ENCODE peak calls at places on chromosomes 7 and 10, in six cellular contexts. One of them, this sample, is unnamed.

GRCh38 chr7:157900011-157900410 is 563.2 kb downstream of the DNAJB6 start:
- DNase-seq in tibial artery: no peak
- DNase-seq in glutamatergic neuron: no peak
- DNase-seq in kidney: no peak
- DNase-seq in WTC11: no peak
- DNase-seq in left ventricle myocardium inferior: no peak
- DNase-seq in this sample: no peak

GRCh38 chr10:112435013-112435619 is 11.6 kb downstream of the ZDHHC6 start:
- DNase-seq in tibial artery: no peak
- DNase-seq in glutamatergic neuron: no peak
- DNase-seq in kidney: no peak
- DNase-seq in WTC11: no peak
- DNase-seq in left ventricle myocardium inferior: no peak
- DNase-seq in this sample: no peak

GRCh38 chr10:58348571-58349033 is 13.8 kb downstream of the UBE2D1 start:
- DNase-seq in tibial artery: no peak
- DNase-seq in glutamatergic neuron: no peak
- DNase-seq in kidney: no peak
- DNase-seq in WTC11: no peak
- DNase-seq in left ventricle myocardium inferior: no peak
- DNase-seq in this sample: no peak

GRCh38 chr10:2019803-2020202 is 282.5 kb upstream of the ADARB2 start:
- DNase-seq in tibial artery: no peak
- DNase-seq in glutamatergic neuron: no peak
- DNase-seq in kidney: no peak
- DNase-seq in WTC11: no peak
- DNase-seq in left ventricle myocardium inferior: no peak
- DNase-seq in this sample: no peak

GRCh38 chr10:111083222-111084095 is 6.6 kb downstream of the ADRA2A start:
- DNase-seq in tibial artery: no peak
- DNase-seq in glutamatergic neuron: no peak
- DNase-seq in kidney: no peak
- DNase-seq in WTC11: no peak
- DNase-seq in left ventricle myocardium inferior: no peak
- DNase-seq in this sample: no peak

GRCh38 chr10:36266923-36267322 is 624.8 kb upstream of the FZD8 start:
- DNase-seq in tibial artery: no peak
- DNase-seq in glutamatergic neuron: no peak
- DNase-seq in kidney: no peak
- DNase-seq in WTC11: no peak
- DNase-seq in left ventricle myocardium inferior: no peak
- DNase-seq in this sample: no peak

GRCh38 chr7:72099784-72100183 is 312.4 kb downstream of the CALN1 start:
- DNase-seq in tibial artery: no peak
- DNase-seq in glutamatergic neuron: no peak
- DNase-seq in kidney: no peak
- DNase-seq in WTC11: no peak
- DNase-seq in left ventricle myocardium inferior: no peak
- DNase-seq in this sample: no peak

GRCh38 chr7:8893761-8894160 is 460.4 kb downstream of the NXPH1 start:
- DNase-seq in tibial artery: no peak
- DNase-seq in glutamatergic neuron: no peak
- DNase-seq in kidney: no peak
- DNase-seq in WTC11: no peak
- DNase-seq in left ventricle myocardium inferior: no peak
- DNase-seq in this sample: no peak

GRCh38 chr10:109894516-109894915 is 28.8 kb downstream of the XPNPEP1 start:
- DNase-seq in tibial artery: peak; percentile 90
- DNase-seq in glutamatergic neuron: no peak
- DNase-seq in kidney: no peak
- DNase-seq in WTC11: no peak
- DNase-seq in left ventricle myocardium inferior: peak; percentile 83
- DNase-seq in this sample: no peak

GRCh38 chr7:120740348-120740747 is 117.6 kb downstream of the TSPAN12 start:
- DNase-seq in tibial artery: no peak
- DNase-seq in glutamatergic neuron: no peak
- DNase-seq in kidney: no peak
- DNase-seq in WTC11: no peak
- DNase-seq in left ventricle myocardium inferior: no peak
- DNase-seq in this sample: no peak

GRCh38 chr10:12397147-12397896 is 48.0 kb downstream of the CAMK1D start:
- DNase-seq in tibial artery: no peak
- DNase-seq in glutamatergic neuron: no peak
- DNase-seq in kidney: no peak
- DNase-seq in WTC11: no peak
- DNase-seq in left ventricle myocardium inferior: no peak
- DNase-seq in this sample: no peak

GRCh38 chr7:90119178-90119971 is 34.9 kb upstream of the STEAP1 start:
- DNase-seq in tibial artery: no peak
- DNase-seq in glutamatergic neuron: peak; percentile 59
- DNase-seq in kidney: peak; percentile 81
- DNase-seq in WTC11: peak; percentile 38
- DNase-seq in left ventricle myocardium inferior: peak; percentile 61
- DNase-seq in this sample: no peak

GRCh38 chr7:155893664-155894063 is 81.4 kb upstream of the SHH start:
- DNase-seq in tibial artery: no peak
- DNase-seq in glutamatergic neuron: no peak
- DNase-seq in kidney: no peak
- DNase-seq in WTC11: no peak
- DNase-seq in left ventricle myocardium inferior: no peak
- DNase-seq in this sample: no peak

GRCh38 chr10:101961591-101962498 is 94.1 kb downstream of the ARMH3 start:
- DNase-seq in tibial artery: peak; percentile 51
- DNase-seq in glutamatergic neuron: no peak
- DNase-seq in kidney: no peak
- DNase-seq in WTC11: no peak
- DNase-seq in left ventricle myocardium inferior: peak; percentile 33
- DNase-seq in this sample: no peak

GRCh38 chr10:112728118-112728963 is 221.7 kb upstream of the TCF7L2 start:
- DNase-seq in tibial artery: no peak
- DNase-seq in glutamatergic neuron: no peak
- DNase-seq in kidney: no peak
- DNase-seq in WTC11: no peak
- DNase-seq in left ventricle myocardium inferior: no peak
- DNase-seq in this sample: no peak

GRCh38 chr10:88848499-88848898 is 3.1 kb downstream of the ANKRD22 start:
- DNase-seq in tibial artery: no peak
- DNase-seq in glutamatergic neuron: no peak
- DNase-seq in kidney: no peak
- DNase-seq in WTC11: no peak
- DNase-seq in left ventricle myocardium inferior: no peak
- DNase-seq in this sample: no peak

GRCh38 chr10:85961479-85962067 is 405.0 kb downstream of the GRID1 start:
- DNase-seq in tibial artery: no peak
- DNase-seq in glutamatergic neuron: no peak
- DNase-seq in kidney: no peak
- DNase-seq in WTC11: no peak
- DNase-seq in left ventricle myocardium inferior: no peak
- DNase-seq in this sample: no peak

GRCh38 chr10:92901819-92902234 is 53.5 kb downstream of the EXOC6 start:
- DNase-seq in tibial artery: no peak
- DNase-seq in glutamatergic neuron: no peak
- DNase-seq in kidney: no peak
- DNase-seq in WTC11: no peak
- DNase-seq in left ventricle myocardium inferior: no peak
- DNase-seq in this sample: no peak

GRCh38 chr10:118045842-118046490 is 775 bp downstream of the RAB11FIP2 start:
- DNase-seq in tibial artery: peak; percentile 73
- DNase-seq in glutamatergic neuron: no peak
- DNase-seq in kidney: peak; percentile 85
- DNase-seq in WTC11: peak; percentile 54
- DNase-seq in left ventricle myocardium inferior: no peak
- DNase-seq in this sample: peak; percentile 34

GRCh38 chr7:82624337-82624736 is 180.8 kb upstream of the CACNA2D1 start:
- DNase-seq in tibial artery: no peak
- DNase-seq in glutamatergic neuron: no peak
- DNase-seq in kidney: no peak
- DNase-seq in WTC11: no peak
- DNase-seq in left ventricle myocardium inferior: no peak
- DNase-seq in this sample: no peak

GRCh38 chr10:69961864-69962745 is 90.5 kb upstream of the MACROH2A2 start:
- DNase-seq in tibial artery: no peak
- DNase-seq in glutamatergic neuron: no peak
- DNase-seq in kidney: no peak
- DNase-seq in WTC11: no peak
- DNase-seq in left ventricle myocardium inferior: no peak
- DNase-seq in this sample: no peak

GRCh38 chr7:75879771-75880184 is 944 bp downstream of the RHBDD2 start:
- DNase-seq in tibial artery: no peak
- DNase-seq in glutamatergic neuron: no peak
- DNase-seq in kidney: no peak
- DNase-seq in WTC11: no peak
- DNase-seq in left ventricle myocardium inferior: no peak
- DNase-seq in this sample: no peak

GRCh38 chr7:30914611-30915601 is 3.3 kb downstream of the AQP1 start:
- DNase-seq in tibial artery: peak; percentile 77
- DNase-seq in glutamatergic neuron: no peak
- DNase-seq in kidney: no peak
- DNase-seq in WTC11: no peak
- DNase-seq in left ventricle myocardium inferior: no peak
- DNase-seq in this sample: no peak

GRCh38 chr10:37476285-37476684 is 350.9 kb downstream of the ANKRD30A start:
- DNase-seq in tibial artery: no peak
- DNase-seq in glutamatergic neuron: no peak
- DNase-seq in kidney: no peak
- DNase-seq in WTC11: no peak
- DNase-seq in left ventricle myocardium inferior: no peak
- DNase-seq in this sample: no peak

GRCh38 chr10:74289956-74290355 is 138.9 kb downstream of the ADK start:
- DNase-seq in tibial artery: no peak
- DNase-seq in glutamatergic neuron: no peak
- DNase-seq in kidney: no peak
- DNase-seq in WTC11: no peak
- DNase-seq in left ventricle myocardium inferior: no peak
- DNase-seq in this sample: no peak

GRCh38 chr10:29517352-29517923 is 117.3 kb downstream of the SVIL start:
- DNase-seq in tibial artery: no peak
- DNase-seq in glutamatergic neuron: peak; percentile 56
- DNase-seq in kidney: no peak
- DNase-seq in WTC11: peak; percentile 82
- DNase-seq in left ventricle myocardium inferior: no peak
- DNase-seq in this sample: no peak

GRCh38 chr10:113617086-113617485 is 46.8 kb downstream of the NRAP start:
- DNase-seq in tibial artery: no peak
- DNase-seq in glutamatergic neuron: no peak
- DNase-seq in kidney: no peak
- DNase-seq in WTC11: peak; percentile 50
- DNase-seq in left ventricle myocardium inferior: no peak
- DNase-seq in this sample: no peak

GRCh38 chr10:54985732-54986131 is 184.7 kb upstream of the PCDH15 start:
- DNase-seq in tibial artery: no peak
- DNase-seq in glutamatergic neuron: no peak
- DNase-seq in kidney: no peak
- DNase-seq in WTC11: no peak
- DNase-seq in left ventricle myocardium inferior: no peak
- DNase-seq in this sample: no peak

GRCh38 chr7:143980746-143981510 is 19.2 kb upstream of the OR6B1 start:
- DNase-seq in tibial artery: no peak
- DNase-seq in glutamatergic neuron: no peak
- DNase-seq in kidney: no peak
- DNase-seq in WTC11: no peak
- DNase-seq in left ventricle myocardium inferior: no peak
- DNase-seq in this sample: no peak

GRCh38 chr7:65980478-65981250 is 1.3 kb downstream of the GUSB start:
- DNase-seq in tibial artery: peak; percentile 72
- DNase-seq in glutamatergic neuron: no peak
- DNase-seq in kidney: peak; percentile 88
- DNase-seq in WTC11: no peak
- DNase-seq in left ventricle myocardium inferior: peak; percentile 65
- DNase-seq in this sample: no peak

GRCh38 chr7:82051641-82052040 is 281.8 kb upstream of the HGF start:
- DNase-seq in tibial artery: no peak
- DNase-seq in glutamatergic neuron: no peak
- DNase-seq in kidney: no peak
- DNase-seq in WTC11: no peak
- DNase-seq in left ventricle myocardium inferior: no peak
- DNase-seq in this sample: no peak

GRCh38 chr7:106179256-106179655 is 67.1 kb upstream of the SYPL1 start:
- DNase-seq in tibial artery: no peak
- DNase-seq in glutamatergic neuron: no peak
- DNase-seq in kidney: no peak
- DNase-seq in WTC11: no peak
- DNase-seq in left ventricle myocardium inferior: no peak
- DNase-seq in this sample: no peak
- TF ChIP-seq CTCF in tibial artery: no peak
- TF ChIP-seq CTCF in glutamatergic neuron: no peak
- TF ChIP-seq CTCF in kidney: no peak
- TF ChIP-seq CTCF in WTC11: no peak
- TF ChIP-seq CTCF in left ventricle myocardium inferior: no peak
- TF ChIP-seq CTCF in this sample: no peak

GRCh38 chr7:113289140-113289740 is 170.9 kb upstream of the SMIM30 start:
- DNase-seq in tibial artery: no peak
- DNase-seq in glutamatergic neuron: no peak
- DNase-seq in kidney: no peak
- DNase-seq in WTC11: no peak
- DNase-seq in left ventricle myocardium inferior: no peak
- DNase-seq in this sample: no peak
- TF ChIP-seq CTCF in tibial artery: peak; percentile 17
- TF ChIP-seq CTCF in glutamatergic neuron: no peak
- TF ChIP-seq CTCF in kidney: peak; percentile 3
- TF ChIP-seq CTCF in WTC11: no peak
- TF ChIP-seq CTCF in left ventricle myocardium inferior: peak; percentile 62
- TF ChIP-seq CTCF in this sample: no peak

DNA sequence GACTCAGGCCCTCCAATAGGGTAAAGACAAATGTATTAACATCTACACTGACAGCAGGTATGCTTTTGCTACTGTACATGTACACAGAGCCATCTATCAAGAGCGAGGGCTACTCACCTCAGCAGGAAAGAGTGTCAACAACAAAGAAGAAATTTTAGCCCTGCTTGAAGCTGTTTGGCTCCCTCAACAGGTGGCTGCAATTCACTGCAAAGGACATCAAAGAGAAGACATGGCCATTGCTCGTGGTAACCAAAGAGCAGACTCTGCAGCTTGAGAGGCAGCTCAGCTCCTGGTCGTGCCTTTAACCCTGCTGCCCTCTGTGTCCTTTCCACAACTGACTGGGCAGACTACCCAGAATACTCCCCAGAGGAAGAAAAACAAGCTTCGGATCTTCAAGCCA is 5.1 kb downstream of the AKR1B15 start:
- DNase-seq in tibial artery: no peak
- DNase-seq in glutamatergic neuron: no peak
- DNase-seq in kidney: no peak
- DNase-seq in WTC11: peak; percentile 20
- DNase-seq in left ventricle myocardium inferior: no peak
- DNase-seq in this sample: no peak
- TF ChIP-seq CTCF in tibial artery: no peak
- TF ChIP-seq CTCF in glutamatergic neuron: no peak
- TF ChIP-seq CTCF in kidney: peak; percentile 8
- TF ChIP-seq CTCF in WTC11: no peak
- TF ChIP-seq CTCF in left ventricle myocardium inferior: no peak
- TF ChIP-seq CTCF in this sample: no peak

DNA sequence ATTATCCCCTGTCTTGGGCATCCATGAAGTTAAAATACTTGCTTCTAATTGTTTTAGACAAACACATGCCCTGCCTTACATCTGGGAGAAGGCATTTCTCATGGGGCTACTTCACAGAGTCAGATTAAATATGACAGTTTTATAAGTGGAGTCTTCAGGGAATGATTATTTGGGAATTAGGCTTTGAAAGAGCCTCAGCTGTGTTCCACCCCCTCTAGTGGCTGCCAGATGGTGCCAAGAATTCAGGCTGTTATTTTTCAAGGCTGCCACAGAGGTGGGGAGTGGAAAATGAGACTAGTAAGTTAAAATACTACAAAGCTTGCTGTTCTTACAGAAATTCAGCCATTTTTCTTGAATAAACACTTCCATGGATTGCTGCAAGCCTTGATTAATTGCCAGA is 45.8 kb upstream of the DNAH11 start:
- DNase-seq in tibial artery: no peak
- DNase-seq in glutamatergic neuron: no peak
- DNase-seq in kidney: no peak
- DNase-seq in WTC11: no peak
- DNase-seq in left ventricle myocardium inferior: no peak
- DNase-seq in this sample: no peak
- TF ChIP-seq CTCF in tibial artery: no peak
- TF ChIP-seq CTCF in glutamatergic neuron: no peak
- TF ChIP-seq CTCF in kidney: no peak
- TF ChIP-seq CTCF in WTC11: no peak
- TF ChIP-seq CTCF in left ventricle myocardium inferior: no peak
- TF ChIP-seq CTCF in this sample: no peak

This sample was measured in omental fat pad.